ENCODE peak calls at places on chromosomes 12 and 14, in nine cellular contexts. C is A549, H is GM12878, Z is Panc1, V is SK-N-SH, J is HCT116, R is HL-60, B is K562, S is HepG2. D is an unnamed sample.

GRCh38 chr12:65824314-65824563 is at the start of gene HMGA2:
- DNase-seq in C (no peak), H (no peak), Z (peak; percentile 67), V (no peak), J (peak; percentile 78), R (no peak), B (no peak), S (no peak), D (no peak)

GRCh38 chr14:103522028-103522581 is 525 bp downstream of the CKB start:
- DNase-seq in C (no peak), H (no peak), Z (no peak), V (peak; percentile 91), J (no peak), R (no peak), B (peak; percentile 48), S (no peak), D (peak; percentile 57)

GRCh38 chr12:26043139-26044006 is 81.5 kb downstream of the BHLHE41 start:
- DNase-seq in C (no peak), H (no peak), Z (no peak), V (no peak), J (no peak), R (no peak), B (no peak), S (no peak), D (peak; percentile 23)

GRCh38 chr12:76455582-76456345 is 103.8 kb downstream of the OSBPL8 start:
- DNase-seq in C (peak; percentile 49), H (peak; percentile 33), Z (peak; percentile 84), V (peak; percentile 42), J (peak; percentile 90), R (peak; percentile 16), B (peak; percentile 66), S (peak; percentile 62), D (peak; percentile 77)

GRCh38 chr12:63930971-63931370 is 86.5 kb downstream of the SRGAP1 start:
- DNase-seq in C (no peak), H (no peak), Z (no peak), V (no peak), J (no peak), R (no peak), B (no peak), S (no peak), D (no peak)

GRCh38 chr14:104591506-104592291 is 12.1 kb downstream of the C14orf180 start:
- DNase-seq in C (no peak), H (no peak), Z (no peak), V (no peak), J (no peak), R (no peak), B (no peak), S (no peak), D (no peak)

GRCh38 chr14:101064718-101065117 is 161.2 kb upstream of the RTL1 start:
- DNase-seq in C (no peak), H (no peak), Z (no peak), V (no peak), J (no peak), R (no peak), B (no peak), S (no peak), D (no peak)

GRCh38 chr12:120228291-120229070 is 27.6 kb upstream of the RPLP0 start:
- DNase-seq in C (peak; percentile 92), H (peak; percentile 49), Z (no peak), V (peak; percentile 91), J (no peak), R (peak; percentile 88), B (peak; percentile 92), S (peak; percentile 91), D (peak; percentile 98)

GRCh38 chr12:67705394-67706370 is 57.1 kb downstream of the DYRK2 start:
- DNase-seq in C (no peak), H (no peak), Z (no peak), V (peak; percentile 17), J (no peak), R (no peak), B (no peak), S (no peak), D (no peak)

GRCh38 chr12:14948672-14949071 is 10.3 kb upstream of the ERP27 start:
- DNase-seq in C (no peak), H (peak; percentile 90), Z (no peak), V (no peak), J (no peak), R (peak; percentile 89), B (peak; percentile 16), S (no peak), D (peak; percentile 55)

GRCh38 chr14:68363841-68364711 is 428.8 kb downstream of the ZFP36L1 start:
- DNase-seq in C (no peak), H (no peak), Z (no peak), V (no peak), J (no peak), R (peak; percentile 12), B (no peak), S (peak; percentile 44), D (peak; percentile 85)

GRCh38 chr14:88481794-88482193 is 73.0 kb downstream of the PTPN21 start:
- DNase-seq in C (no peak), H (no peak), Z (no peak), V (no peak), J (no peak), R (no peak), B (no peak), S (no peak), D (no peak)

DNA sequence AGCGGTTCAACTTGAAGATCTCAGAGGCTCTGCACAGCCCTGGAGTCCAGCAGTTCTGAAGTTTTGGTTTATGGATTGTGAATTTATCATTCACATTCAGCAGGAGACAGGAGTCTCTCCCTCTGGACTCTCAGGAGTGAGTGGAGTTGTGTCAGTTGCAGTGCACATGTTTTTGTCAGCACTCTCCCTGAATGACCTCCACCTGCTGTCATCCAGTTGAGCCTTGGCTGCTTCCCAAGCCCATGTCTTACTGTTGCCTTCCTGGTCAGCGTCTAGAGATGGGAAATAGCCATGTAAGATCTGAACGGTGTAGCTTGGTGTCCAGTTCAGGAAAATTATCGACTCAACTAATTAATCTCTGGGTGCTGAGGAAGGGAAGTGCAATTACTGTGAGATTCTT is 133.2 kb downstream of the PRKCH start:
- DNase-seq in C (no peak), H (no peak), Z (no peak), V (no peak), J (no peak), R (no peak), B (no peak), S (no peak), D (no peak)
- TF ChIP-seq REST in C (no peak), H (no peak), Z (no peak), V (no peak), J (no peak), R (no peak), B (no peak), S (no peak), D (no peak)

DNA sequence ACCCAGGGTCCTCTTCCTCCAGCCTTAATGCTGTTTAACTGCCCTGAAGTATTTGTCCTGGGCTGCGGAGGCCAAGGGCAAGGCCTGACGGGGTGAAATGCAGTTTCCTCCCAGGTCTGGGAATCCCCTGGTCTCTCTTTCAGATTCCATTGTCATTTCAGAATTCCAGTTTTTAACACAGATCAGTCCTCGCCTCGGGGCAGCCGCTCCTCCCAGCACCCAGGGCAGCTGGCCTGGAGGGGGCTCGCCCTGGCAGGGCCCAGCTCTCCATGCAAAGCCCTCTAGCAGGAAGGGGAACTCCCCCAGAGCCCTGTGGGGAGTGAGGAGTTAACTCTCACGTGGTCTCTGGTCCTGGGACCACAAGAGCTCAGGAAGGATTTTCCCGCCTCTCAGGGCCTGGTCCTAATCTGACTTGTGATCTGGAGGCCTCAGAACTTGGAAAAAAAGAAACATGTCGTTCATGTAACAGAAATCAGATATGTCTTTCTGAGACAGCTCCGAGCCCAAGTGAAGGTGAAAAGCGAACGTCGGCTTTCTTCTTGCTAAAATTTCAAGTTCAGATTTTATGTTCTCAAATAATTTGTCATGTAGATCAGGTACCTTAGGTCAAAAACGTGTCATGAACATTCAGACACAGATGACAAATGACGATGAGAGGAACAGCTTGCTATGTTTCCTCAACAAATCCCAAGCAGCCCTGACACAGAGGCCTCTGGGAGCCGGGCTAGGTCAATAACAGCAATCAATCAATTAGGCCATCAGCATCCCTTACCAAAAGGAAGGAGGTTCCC is 265.5 kb upstream of the SFSWAP start:
- DNase-seq in C (no peak), H (no peak), Z (no peak), V (no peak), J (no peak), R (no peak), B (no peak), S (no peak), D (no peak)
- TF ChIP-seq REST in C (no peak), H (no peak), Z (no peak), V (no peak), J (no peak), R (no peak), B (no peak), S (no peak), D (no peak)

GRCh38 chr12:43917896-43918295 is 82.0 kb downstream of the TMEM117 start:
- DNase-seq in C (no peak), H (no peak), Z (no peak), V (peak; percentile 15), J (no peak), R (no peak), B (no peak), S (no peak), D (no peak)

DNA sequence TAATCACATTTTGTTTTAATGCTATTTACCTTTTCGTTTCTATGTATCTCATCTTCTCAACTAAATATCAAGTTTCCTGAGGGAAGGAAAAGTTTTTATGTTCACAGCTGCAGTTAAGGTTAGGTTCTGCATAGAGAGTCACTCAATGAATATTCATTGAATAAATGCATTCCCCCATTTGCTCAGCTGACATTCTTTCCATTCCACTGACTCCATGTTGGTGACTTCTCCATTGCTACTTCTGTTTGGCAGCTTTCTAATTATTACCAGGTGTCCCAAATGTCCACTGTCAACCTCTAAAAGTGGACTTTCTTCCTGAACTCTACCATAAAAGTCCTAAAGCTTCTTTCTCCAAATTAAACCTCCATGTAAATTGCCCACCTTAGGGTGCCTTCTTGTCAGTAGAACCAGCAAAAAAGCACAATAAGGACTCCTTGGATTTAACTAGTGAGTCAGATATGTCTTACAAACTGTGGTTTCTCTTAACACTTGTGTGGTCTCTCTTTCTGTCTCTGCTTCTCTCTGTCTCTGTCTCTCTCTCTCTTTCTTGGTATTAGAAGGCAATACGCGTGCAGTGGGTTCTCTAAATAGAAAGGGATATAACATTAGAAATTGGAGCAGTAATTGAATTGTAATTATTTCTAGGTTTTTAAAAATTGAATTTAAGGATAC is 85.9 kb downstream of the TMEM117 start:
- DNase-seq in C (no peak), H (no peak), Z (no peak), V (no peak), J (no peak), R (no peak), B (no peak), S (no peak), D (peak; percentile 76)
- TF ChIP-seq REST in C (no peak), H (no peak), Z (no peak), V (no peak), J (no peak), R (no peak), B (no peak), S (no peak), D (no peak)

DNA sequence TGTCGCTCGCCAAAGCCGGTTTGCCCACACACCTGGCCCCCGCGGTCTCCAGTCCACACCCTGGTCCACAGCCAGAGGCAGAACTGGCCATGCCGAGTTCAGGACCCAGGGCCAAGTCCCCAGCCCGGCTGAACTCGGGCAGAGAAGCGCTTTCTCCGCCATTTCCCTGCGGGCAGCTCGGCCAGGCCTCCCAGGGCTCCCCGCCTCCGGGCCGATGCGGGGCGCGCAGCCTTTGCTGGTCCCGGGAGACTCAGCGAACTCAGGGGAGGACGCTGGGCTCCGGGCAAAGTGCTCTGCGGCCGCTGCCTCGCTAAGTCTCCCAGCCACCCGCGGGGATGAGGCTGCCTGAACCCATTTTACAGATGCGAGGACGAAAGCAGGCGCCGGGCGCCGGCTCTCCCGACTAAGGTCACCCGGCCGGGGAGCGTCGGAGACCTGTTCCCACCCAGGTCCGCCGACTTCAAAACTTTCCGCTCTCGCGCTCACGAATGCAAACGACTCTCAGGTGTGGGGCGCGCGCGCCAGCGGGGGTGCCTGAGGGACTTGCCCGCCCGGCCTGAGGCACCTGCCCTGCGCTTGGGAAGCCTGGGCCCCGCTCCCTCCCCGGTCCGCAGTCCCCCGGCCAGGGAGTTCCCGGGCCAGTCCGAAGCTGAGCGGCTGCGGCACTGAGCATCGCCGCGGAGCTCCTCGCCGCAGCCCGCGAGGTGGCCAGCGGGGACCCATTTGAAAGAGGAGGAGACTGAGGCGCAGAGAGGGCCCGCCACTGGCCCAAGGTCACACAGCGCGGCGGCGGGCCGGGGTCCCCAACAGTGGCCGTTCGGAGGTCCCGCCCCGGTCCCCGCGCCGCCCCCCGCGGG is 627 bp downstream of the TESC start:
- DNase-seq in C (peak; percentile 49), H (no peak), Z (no peak), V (peak; percentile 67), J (no peak), R (no peak), B (peak; percentile 37), S (no peak), D (peak; percentile 60)
- TF ChIP-seq REST in C (no peak), H (no peak), Z (no peak), V (no peak), J (no peak), R (peak; percentile 8), B (no peak), S (no peak), D (no peak)

D was measured in GM23338.